ENCODE peak calls at places on chromosomes 4 and X, in six cellular contexts. N is SJSA1, S is bronchial epithelial cell, X is fibroblast of mammary gland, R is GM23338, P is fibroblast of pulmonary artery. B is an unnamed sample.

GRCh38 chr4:130336585-130337217 is 1240.7 kb downstream of the C4orf33 start:
- DNase-seq in R (peak; percentile 47), N (peak; percentile 4), X (peak; percentile 37), P (peak; percentile 41), S (peak; percentile 41), B (no peak)

GRCh38 chr4:17064959-17065358 is 166.5 kb upstream of the LDB2 start:
- DNase-seq in N (no peak), R (no peak), P (no peak), S (no peak), X (no peak), B (no peak)

GRCh38 chr4:89800012-89800516 is 36.9 kb downstream of the SNCA start:
- DNase-seq in R (no peak), S (peak; percentile 78), X (no peak), N (peak; percentile 71), P (peak; percentile 83), B (no peak)

GRCh38 chrX:150897371-150898319 is 823 bp downstream of the CD99L2 start:
- DNase-seq in S (no peak), X (peak; percentile 27), P (peak; percentile 40), N (peak; percentile 3), R (peak; percentile 57), B (no peak)

GRCh38 chr4:173528378-173529321 is 1.4 kb downstream of the HAND2 start:
- DNase-seq in S (no peak), P (peak; percentile 65), N (no peak), X (peak; percentile 56), R (peak; percentile 75), B (no peak)

GRCh38 chr4:5992171-5993062 is 25.8 kb downstream of the C4orf50 start:
- DNase-seq in S (no peak), X (no peak), P (no peak), R (no peak), N (no peak), B (no peak)

GRCh38 chrX:71282514-71283408 is 674 bp upstream of the NONO start:
- DNase-seq in P (peak; percentile 52), R (peak; percentile 23), S (peak; percentile 62), X (peak; percentile 46), N (no peak), B (no peak)

GRCh38 chrX:63963382-63963781 is 178.4 kb upstream of the ARHGEF9 start:
- DNase-seq in N (no peak), P (no peak), R (no peak), X (no peak), S (no peak), B (no peak)

GRCh38 chr4:37780444-37781133 is 45.9 kb upstream of the PGM2 start:
- DNase-seq in N (no peak), X (peak; percentile 14), P (peak; percentile 52), R (peak; percentile 15), S (peak; percentile 31), B (no peak)

GRCh38 chr4:173231916-173232315 is 63.3 kb downstream of the GALNT7 start:
- DNase-seq in S (peak; percentile 46), P (peak; percentile 46), N (no peak), R (no peak), X (peak; percentile 22), B (no peak)

GRCh38 chr4:89598602-89599001 is 238.4 kb downstream of the SNCA start:
- DNase-seq in R (peak; percentile 53), N (no peak), P (peak; percentile 29), S (peak; percentile 45), X (peak; percentile 32), B (no peak)

GRCh38 chr4:107890779-107891178 is 40.6 kb upstream of the CYP2U1 start:
- DNase-seq in R (peak; percentile 85), P (no peak), N (no peak), X (no peak), S (no peak), B (no peak)

GRCh38 chr4:146647615-146648383 is 9.1 kb downstream of the POU4F2 start:
- DNase-seq in R (peak; percentile 61), N (no peak), X (no peak), S (no peak), P (no peak), B (no peak)

GRCh38 chrX:150983526-150984163 is 510 bp downstream of the HMGB3 start:
- DNase-seq in X (no peak), N (no peak), P (no peak), R (no peak), S (no peak), B (no peak)

GRCh38 chrX:46953597-46953996 is 41.4 kb downstream of the JADE3 start:
- DNase-seq in R (peak; percentile 56), X (peak; percentile 29), P (peak; percentile 51), S (no peak), N (no peak), B (no peak)

GRCh38 chrX:42755820-42756219 is 22.1 kb downstream of the PPP1R2C start:
- DNase-seq in R (no peak), N (peak; percentile 43), S (peak; percentile 67), X (peak; percentile 82), P (peak; percentile 67), B (peak; percentile 3)

GRCh38 chr4:7067147-7067522 is 729 bp downstream of the GRPEL1 start:
- DNase-seq in X (peak; percentile 30), R (no peak), S (peak; percentile 26), N (no peak), P (no peak), B (no peak)

GRCh38 chr4:142801966-142802365 is 44.1 kb downstream of the INPP4B start:
- DNase-seq in X (no peak), P (no peak), N (no peak), S (peak; percentile 94), R (no peak), B (no peak)

GRCh38 chrX:37825225-37825842 is 22.0 kb downstream of the DYNLT3 start:
- DNase-seq in S (peak; percentile 23), R (peak; percentile 59), X (peak; percentile 42), P (peak; percentile 52), N (peak; percentile 14), B (no peak)

GRCh38 chr4:8580321-8581093 is at the start of gene GPR78:
- DNase-seq in N (peak; percentile 43), R (peak; percentile 95), S (peak; percentile 9), P (peak; percentile 56), X (peak; percentile 42), B (no peak)

GRCh38 chrX:107420571-107420970 is 28.9 kb upstream of the FRMPD3 start:
- DNase-seq in N (no peak), P (no peak), S (no peak), X (no peak), R (no peak), B (no peak)

GRCh38 chr4:92580816-92581215 is 277.1 kb downstream of the GRID2 start:
- DNase-seq in N (no peak), S (no peak), R (no peak), P (no peak), X (no peak), B (no peak)

GRCh38 chr4:2413821-2414610 is 4.4 kb downstream of the ZFYVE28 start:
- DNase-seq in X (no peak), S (peak; percentile 37), N (no peak), P (peak; percentile 66), R (peak; percentile 63), B (no peak)

GRCh38 chr4:181008164-181008563 is 1235.0 kb upstream of the TENM3 start:
- DNase-seq in X (peak; percentile 27), S (no peak), P (peak; percentile 1), R (no peak), N (no peak), B (no peak)

GRCh38 chrX:100829730-100830129 is 9.5 kb downstream of the CSTF2 start:
- DNase-seq in R (no peak), P (peak; percentile 73), S (peak; percentile 73), N (no peak), X (peak; percentile 28), B (no peak)

GRCh38 chr4:8478371-8478770 is 37.8 kb downstream of the TRMT44 start:
- DNase-seq in N (no peak), S (no peak), P (no peak), X (no peak), R (no peak), B (no peak)

GRCh38 chr4:87073187-87073569 is 138.4 kb downstream of the AFF1 start:
- DNase-seq in R (no peak), S (no peak), P (no peak), N (no peak), X (no peak), B (no peak)
- H3K4me3 ChIP-seq in R (no peak overlapping the region), S (no peak overlapping the region), P (no peak overlapping the region), N (no peak overlapping the region), X (no peak overlapping the region), B (no peak overlapping the region)

DNA sequence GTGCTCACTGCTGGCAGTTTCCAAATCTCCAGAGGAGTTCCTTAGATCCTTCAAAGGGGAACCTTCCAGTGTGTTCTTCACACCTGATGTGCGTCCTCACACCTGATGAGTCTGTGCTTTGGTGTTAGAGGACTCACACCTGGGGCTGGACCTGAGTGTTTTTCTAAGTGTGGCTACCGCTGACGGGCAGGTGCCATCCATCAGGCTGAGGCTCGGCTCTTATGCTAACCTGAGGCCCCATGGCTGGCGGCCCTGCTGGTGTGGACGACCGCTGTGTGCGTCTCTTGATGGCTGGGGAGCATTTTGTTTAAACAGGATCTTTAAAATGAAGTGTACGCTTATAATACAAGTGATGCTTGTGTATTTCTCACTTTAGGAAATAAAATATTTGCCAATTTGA is 28.4 kb downstream of the PCGF3 start:
- DNase-seq in P (no peak), X (no peak), S (no peak), N (no peak), R (no peak), B (no peak)
- H3K4me3 ChIP-seq in P (no peak overlapping the region), X (no peak overlapping the region), S (no peak overlapping the region), N (no peak overlapping the region), R (no peak overlapping the region), B (no peak overlapping the region)

DNA sequence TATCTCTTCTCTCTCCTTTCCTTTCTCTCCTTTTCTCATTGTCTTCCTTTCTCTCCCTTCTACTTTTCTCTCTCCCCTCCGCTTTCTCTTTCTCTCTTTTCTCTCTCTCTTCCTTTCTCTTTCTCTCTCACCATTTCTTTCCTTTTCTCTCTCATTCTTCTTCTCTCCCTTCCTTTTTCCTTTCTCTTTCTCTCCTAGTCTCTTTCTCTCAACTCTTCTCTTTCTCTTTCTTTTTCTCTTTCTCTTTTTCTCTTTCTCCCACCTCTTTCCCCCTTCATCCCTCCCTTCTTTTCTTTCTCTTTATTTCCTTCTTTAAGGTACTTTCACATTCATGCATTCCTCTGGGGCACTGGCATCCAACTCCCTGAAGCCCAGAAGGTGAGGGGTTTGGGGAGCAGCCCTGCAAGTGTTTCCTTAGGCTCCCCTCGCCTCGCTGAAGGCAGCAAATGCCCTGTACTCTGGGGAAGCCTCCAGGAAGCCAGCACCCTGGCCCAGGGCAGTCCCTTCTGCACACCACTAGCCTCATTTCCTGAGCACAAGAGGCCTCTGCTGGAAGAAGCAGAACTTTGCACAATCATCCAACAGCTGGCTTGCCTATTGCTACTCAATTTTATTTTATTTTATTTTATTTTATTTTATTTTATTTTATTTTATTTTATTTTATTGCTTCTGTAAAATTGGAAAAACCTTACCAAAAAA is 124.2 kb downstream of the NFKB1 start:
- DNase-seq in P (peak; percentile 75), N (no peak), R (peak; percentile 52), X (peak; percentile 65), S (peak; percentile 54), B (no peak)
- H3K4me3 ChIP-seq in P (no peak overlapping the region), N (no peak overlapping the region), R (no peak overlapping the region), X (no peak overlapping the region), S (no peak overlapping the region), B (no peak overlapping the region)

DNA sequence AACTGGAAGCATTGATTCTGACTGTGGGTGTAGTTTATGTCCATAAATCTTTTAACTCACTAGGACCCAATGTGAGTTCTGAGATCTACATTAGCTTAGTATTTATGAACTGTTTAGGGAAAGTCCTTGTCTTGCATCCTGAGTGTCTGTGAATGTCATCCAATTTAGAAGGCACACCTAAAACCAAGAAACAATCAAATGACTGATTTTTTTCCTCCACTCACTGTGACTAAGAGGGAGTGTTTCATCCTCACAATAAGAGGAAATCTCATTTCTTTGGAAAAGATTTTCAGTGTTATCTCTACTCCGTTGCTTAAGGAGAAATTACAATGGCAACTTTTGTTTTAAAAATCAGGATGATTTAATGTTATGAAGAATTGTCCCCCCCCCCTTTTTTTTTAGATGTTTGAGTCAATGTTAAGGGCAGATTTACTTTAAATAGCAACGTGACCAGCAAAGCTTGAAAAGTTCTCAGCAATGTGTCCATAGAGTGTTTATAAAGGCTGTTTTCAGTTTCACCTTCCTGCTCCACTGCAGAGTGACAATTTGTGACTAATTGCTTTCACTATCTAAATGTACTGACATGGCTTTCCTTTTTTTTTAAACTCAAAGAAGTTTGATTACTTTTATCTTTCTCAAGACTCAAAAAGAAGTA is 173.0 kb downstream of the SPCS3 start:
- DNase-seq in X (no peak), R (no peak), S (peak; percentile 14), N (peak; percentile 22), P (peak; percentile 72), B (no peak)
- H3K4me3 ChIP-seq in X (no peak overlapping the region), R (no peak overlapping the region), S (no peak overlapping the region), N (no peak overlapping the region), P (peak overlapping the region; percentile 47), B (no peak overlapping the region)